ENCODE peak calls at places on chromosomes 1 and 21, in ten cellular contexts. Z is body of pancreas; N is mesendoderm; O is K562; J is small intestine; G is bronchial epithelial cell; X is colonic mucosa; R is AG09309; E is CD8-positive, alpha-beta T cell; C is tibial nerve. V is an unnamed sample.

GRCh38 chr1:114062646-114063045 is 83.4 kb downstream of the OLFML3 start:
- DNase-seq in Z (no peak), N (no peak), O (no peak), J (no peak), G (no peak), X (no peak), R (no peak), E (no peak), C (no peak), V (no peak)

GRCh38 chr1:93989601-93990000 is 80.4 kb upstream of the GCLM start:
- DNase-seq in Z (no peak), N (no peak), O (no peak), J (no peak), G (no peak), X (no peak), R (no peak), E (no peak), C (no peak), V (no peak)

GRCh38 chr1:99934801-99935200 is 35.0 kb upstream of the SLC35A3 start:
- DNase-seq in Z (no peak), N (no peak), O (no peak), J (no peak), G (no peak), X (no peak), R (no peak), E (no peak), C (no peak), V (no peak)

GRCh38 chr1:183595537-183595936 is 5.3 kb upstream of the NCF2 start:
- DNase-seq in Z (no peak), N (no peak), O (no peak), J (no peak), G (no peak), X (no peak), R (no peak), E (no peak), C (no peak), V (no peak)

GRCh38 chr21:27300770-27301169 is 333.9 kb upstream of the ADAMTS5 start:
- DNase-seq in Z (no peak), N (no peak), O (no peak), J (no peak), G (no peak), X (no peak), R (peak; percentile 63), E (no peak), C (no peak), V (no peak)

GRCh38 chr1:60132985-60133673 is 59.6 kb upstream of the C1orf87 start:
- DNase-seq in Z (no peak), N (no peak), O (no peak), J (no peak), G (peak; percentile 34), X (peak; percentile 29), R (peak; percentile 93), E (no peak), C (no peak), V (peak; percentile 98)

GRCh38 chr1:234758851-234759250 is 148.9 kb upstream of the IRF2BP2 start:
- DNase-seq in Z (no peak), N (no peak), O (no peak), J (peak; percentile 37), G (no peak), X (no peak), R (no peak), E (no peak), C (no peak), V (peak; percentile 85)

GRCh38 chr1:42741706-42742105 is 1.7 kb upstream of the CLDN19 start:
- DNase-seq in Z (no peak), N (no peak), O (no peak), J (no peak), G (no peak), X (no peak), R (no peak), E (no peak), C (no peak), V (no peak)

GRCh38 chr1:9891207-9891606 is 18.9 kb downstream of the CTNNBIP1 start:
- DNase-seq in Z (no peak), N (no peak), O (no peak), J (no peak), G (peak; percentile 87), X (no peak), R (no peak), E (no peak), C (no peak), V (no peak)

GRCh38 chr1:9890224-9890731 is 19.8 kb downstream of the CTNNBIP1 start:
- DNase-seq in Z (peak; percentile 58), N (peak; percentile 50), O (no peak), J (no peak), G (peak; percentile 98), X (no peak), R (peak; percentile 67), E (no peak), C (no peak), V (peak; percentile 80)

GRCh38 chr1:9894115-9894514 is 16.0 kb downstream of the CTNNBIP1 start:
- DNase-seq in Z (no peak), N (no peak), O (no peak), J (no peak), G (peak; percentile 57), X (no peak), R (no peak), E (no peak), C (no peak), V (no peak)

GRCh38 chr1:9889411-9889810 is 20.7 kb downstream of the CTNNBIP1 start:
- DNase-seq in Z (no peak), N (no peak), O (no peak), J (no peak), G (no peak), X (no peak), R (no peak), E (no peak), C (no peak), V (no peak)

DNA sequence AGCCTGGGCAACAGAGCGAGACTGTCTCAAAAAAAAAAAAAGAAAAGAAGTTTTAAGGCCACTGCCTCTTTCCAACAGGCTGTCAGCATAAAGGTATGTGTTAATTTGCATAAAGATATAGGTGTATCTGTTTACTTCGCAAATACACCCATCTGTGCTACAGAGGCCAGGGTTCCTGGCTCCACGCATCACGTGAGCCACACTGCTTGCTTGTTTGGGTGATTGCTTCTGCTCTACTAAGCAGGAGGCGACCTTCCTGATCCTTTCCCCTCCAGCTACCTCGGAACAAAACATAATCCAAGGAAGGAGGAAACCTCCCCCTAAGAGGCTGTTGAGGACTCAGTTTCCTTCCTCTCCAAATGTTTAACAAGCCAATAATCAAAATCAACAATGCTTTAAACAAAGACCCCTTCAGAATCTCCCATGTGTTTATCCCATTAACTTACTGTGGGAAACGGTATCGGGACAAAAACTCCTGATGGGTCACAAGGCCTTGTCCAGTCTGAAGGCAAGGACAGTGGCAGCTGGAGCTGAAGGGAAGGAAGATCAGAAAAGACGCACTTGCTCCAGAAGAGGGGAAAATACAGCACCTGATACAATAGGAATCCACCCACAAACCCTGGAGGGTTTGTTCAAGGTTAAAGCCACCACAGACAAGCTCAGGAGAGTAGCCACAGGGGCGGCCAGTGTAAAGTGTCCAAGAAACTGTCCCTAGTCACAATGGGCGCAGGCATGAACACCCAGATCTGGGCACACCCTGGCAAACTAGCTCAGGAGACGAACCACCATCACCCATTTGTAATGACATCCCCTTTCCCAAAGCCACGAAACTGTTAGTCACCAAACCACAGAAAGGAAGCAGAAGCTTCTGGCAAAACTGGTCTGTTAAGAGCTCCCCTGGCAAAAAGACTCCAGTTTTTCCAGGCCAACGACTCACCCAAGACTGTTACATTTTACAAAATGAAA is 17.2 kb downstream of the CTNNBIP1 start:
- DNase-seq in Z (peak; percentile 48), N (no peak), O (no peak), J (peak; percentile 37), G (peak; percentile 97), X (no peak), R (no peak), E (no peak), C (no peak), V (peak; percentile 68)
- H3K4me3 ChIP-seq in Z (no peak overlapping the region), N (no peak overlapping the region), O (no peak overlapping the region), J (no peak overlapping the region), G (peak overlapping the region; percentile 4), X (no peak overlapping the region), R (no peak overlapping the region), E (no peak overlapping the region), C (no peak overlapping the region), V (no peak overlapping the region)

DNA sequence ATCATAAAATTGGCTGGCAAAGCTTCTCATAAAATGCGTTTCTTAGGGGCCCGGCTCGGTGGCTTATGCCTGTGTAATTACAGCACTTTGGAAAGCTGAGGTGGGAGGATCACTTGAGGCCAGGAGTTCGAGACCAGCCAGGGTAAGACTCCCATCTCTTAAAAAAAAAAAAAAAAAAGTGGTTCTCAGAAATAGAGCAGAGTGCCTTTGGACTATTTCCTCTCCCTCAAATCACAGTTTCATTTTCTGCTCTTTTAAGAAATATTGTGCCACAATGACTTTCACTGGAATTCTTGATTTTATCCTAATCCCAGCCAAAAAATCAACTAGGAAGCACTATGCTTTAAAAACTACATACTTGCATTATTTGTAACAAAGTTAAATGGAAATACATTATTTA is 13.3 kb downstream of the HSF2BP start:
- DNase-seq in Z (no peak), N (no peak), O (peak; percentile 2), J (no peak), G (no peak), X (peak; percentile 26), R (no peak), E (no peak), C (no peak), V (no peak)
- H3K4me3 ChIP-seq in Z (no peak overlapping the region), N (no peak overlapping the region), O (no peak overlapping the region), J (no peak overlapping the region), G (no peak overlapping the region), X (no peak overlapping the region), R (no peak overlapping the region), E (no peak overlapping the region), C (no peak overlapping the region), V (no peak overlapping the region)

GRCh38 chr1:151314137-151314875 is 12.9 kb downstream of the PI4KB start:
- DNase-seq in Z (peak; percentile 59), N (peak; percentile 37), O (no peak), J (no peak), G (no peak), X (peak; percentile 61), R (peak; percentile 32), E (no peak), C (peak; percentile 93), V (peak; percentile 91)
- H3K4me3 ChIP-seq in Z (no peak overlapping the region), N (no peak overlapping the region), O (no peak overlapping the region), J (no peak overlapping the region), G (no peak overlapping the region), X (no peak overlapping the region), R (no peak overlapping the region), E (no peak overlapping the region), C (no peak overlapping the region), V (no peak overlapping the region)

GRCh38 chr1:4656533-4657140 is 2.2 kb downstream of the AJAP1 start:
- DNase-seq in Z (no peak), N (no peak), O (no peak), J (no peak), G (no peak), X (no peak), R (no peak), E (no peak), C (no peak), V (no peak)

GRCh38 chr1:4653796-4654715 is at the start of gene AJAP1:
- DNase-seq in Z (no peak), N (peak; percentile 47), O (no peak), J (no peak), G (no peak), X (no peak), R (no peak), E (no peak), C (no peak), V (no peak)

GRCh38 chr1:4653328-4653660 is 1.1 kb upstream of the AJAP1 start:
- DNase-seq in Z (no peak), N (peak; percentile 25), O (no peak), J (no peak), G (no peak), X (no peak), R (no peak), E (no peak), C (no peak), V (no peak)

GRCh38 chr1:4655674-4656532 is 1.5 kb downstream of the AJAP1 start:
- DNase-seq in Z (peak; percentile 49), N (peak; percentile 87), O (peak; percentile 22), J (peak; percentile 5), G (peak; percentile 30), X (no peak), R (no peak), E (no peak), C (peak; percentile 30), V (no peak)

DNA sequence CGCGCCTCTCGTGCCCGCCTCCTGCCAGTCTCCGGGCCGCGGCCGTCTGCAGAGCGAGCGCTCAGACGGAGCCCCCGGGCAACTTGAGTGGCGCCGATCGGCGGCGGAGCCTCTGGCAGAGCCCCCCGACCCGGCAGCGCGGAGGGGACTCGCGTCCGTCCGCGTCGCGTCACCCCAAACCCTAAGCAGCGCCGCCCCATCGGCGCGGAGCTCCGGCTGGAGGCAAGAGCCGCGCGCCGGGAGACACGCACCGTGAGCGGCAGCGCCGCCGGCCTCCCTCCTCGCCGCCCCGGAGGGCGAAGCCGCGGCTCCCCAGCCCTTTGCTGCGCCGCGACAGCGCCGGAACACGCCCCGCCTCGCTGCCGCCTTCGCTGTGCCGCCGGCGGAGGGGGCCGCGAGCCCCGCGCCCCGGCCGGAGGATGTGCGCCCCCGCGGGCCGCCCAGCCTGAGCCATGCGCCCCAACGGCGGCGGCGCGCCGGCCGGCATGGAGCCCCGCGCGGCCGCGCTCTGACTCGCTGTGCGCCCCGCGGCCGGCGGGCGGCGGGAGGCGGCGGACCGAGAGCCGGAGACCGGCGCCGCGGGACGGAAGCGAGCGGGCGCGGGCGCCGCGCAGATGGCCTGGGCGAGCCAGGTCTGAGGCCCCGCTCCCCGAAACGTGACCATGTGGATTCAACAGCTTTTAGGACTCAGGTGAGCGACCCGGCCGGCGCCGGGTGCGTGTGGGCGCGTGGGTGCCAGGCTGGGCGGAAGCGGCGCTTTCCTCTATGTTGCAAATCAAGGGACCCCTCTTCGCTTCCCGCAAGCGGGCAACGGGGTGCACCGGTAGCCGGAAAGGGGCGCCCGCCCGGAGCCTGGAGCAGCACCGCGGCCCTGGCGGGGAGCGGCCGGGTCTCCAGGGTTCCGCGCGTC is 610 bp downstream of the AJAP1 start:
- DNase-seq in Z (no peak), N (no peak), O (no peak), J (no peak), G (no peak), X (no peak), R (no peak), E (no peak), C (no peak), V (no peak)
- H3K4me3 ChIP-seq in Z (no peak overlapping the region), N (no peak overlapping the region), O (no peak overlapping the region), J (no peak overlapping the region), G (peak overlapping the region; percentile 5), X (no peak overlapping the region), R (no peak overlapping the region), E (no peak overlapping the region), C (no peak overlapping the region), V (no peak overlapping the region)

V was measured in SJSA1.